ENCODE peak calls at places on chromosomes 12 and 14, in six cellular contexts. One of them, this sample, is unnamed.

GRCh38 chr12:26127404-26127803 is 2.6 kb upstream of the BHLHE41 start:
- DNase-seq in GM23338: no peak
- DNase-seq in lung: no peak
- DNase-seq in RWPE1: no peak
- DNase-seq in epithelial cell of esophagus: no peak
- DNase-seq in kidney epithelial cell: no peak
- DNase-seq in this sample: no peak

GRCh38 chr12:39780527-39781446 is 161.2 kb upstream of the ABCD2 start:
- DNase-seq in GM23338: no peak
- DNase-seq in lung: no peak
- DNase-seq in RWPE1: no peak
- DNase-seq in epithelial cell of esophagus: no peak
- DNase-seq in kidney epithelial cell: no peak
- DNase-seq in this sample: no peak

GRCh38 chr12:3728686-3729085 is 24.2 kb downstream of the CRACR2A start:
- DNase-seq in GM23338: no peak
- DNase-seq in lung: peak; percentile 36
- DNase-seq in RWPE1: no peak
- DNase-seq in epithelial cell of esophagus: no peak
- DNase-seq in kidney epithelial cell: no peak
- DNase-seq in this sample: no peak

GRCh38 chr12:40002178-40003169 is 103.4 kb downstream of the SLC2A13 start:
- DNase-seq in GM23338: no peak
- DNase-seq in lung: no peak
- DNase-seq in RWPE1: no peak
- DNase-seq in epithelial cell of esophagus: no peak
- DNase-seq in kidney epithelial cell: peak; percentile 19
- DNase-seq in this sample: peak; percentile 34

GRCh38 chr14:99524804-99525698 is 43.8 kb downstream of the CCNK start:
- DNase-seq in GM23338: peak; percentile 65
- DNase-seq in lung: no peak
- DNase-seq in RWPE1: peak; percentile 57
- DNase-seq in epithelial cell of esophagus: peak; percentile 60
- DNase-seq in kidney epithelial cell: no peak
- DNase-seq in this sample: peak; percentile 35

GRCh38 chr12:92076106-92076505 is 69.5 kb downstream of the BTG1 start:
- DNase-seq in GM23338: no peak
- DNase-seq in lung: no peak
- DNase-seq in RWPE1: no peak
- DNase-seq in epithelial cell of esophagus: no peak
- DNase-seq in kidney epithelial cell: no peak
- DNase-seq in this sample: no peak

GRCh38 chr14:99213101-99213500 is 58.9 kb downstream of the BCL11B start:
- DNase-seq in GM23338: no peak
- DNase-seq in lung: no peak
- DNase-seq in RWPE1: no peak
- DNase-seq in epithelial cell of esophagus: no peak
- DNase-seq in kidney epithelial cell: no peak
- DNase-seq in this sample: no peak

GRCh38 chr14:89543420-89543790 is 126.4 kb upstream of the FOXN3 start:
- DNase-seq in GM23338: peak; percentile 58
- DNase-seq in lung: no peak
- DNase-seq in RWPE1: no peak
- DNase-seq in epithelial cell of esophagus: no peak
- DNase-seq in kidney epithelial cell: no peak
- DNase-seq in this sample: no peak

GRCh38 chr12:55842681-55843429 is at the start of gene MMP19:
- DNase-seq in GM23338: peak; percentile 74
- DNase-seq in lung: no peak
- DNase-seq in RWPE1: peak; percentile 68
- DNase-seq in epithelial cell of esophagus: peak; percentile 72
- DNase-seq in kidney epithelial cell: no peak
- DNase-seq in this sample: no peak

GRCh38 chr12:132275110-132275531 is 54.3 kb downstream of the GALNT9 start:
- DNase-seq in GM23338: peak; percentile 78
- DNase-seq in lung: no peak
- DNase-seq in RWPE1: peak; percentile 78
- DNase-seq in epithelial cell of esophagus: no peak
- DNase-seq in kidney epithelial cell: no peak
- DNase-seq in this sample: peak; percentile 68

GRCh38 chr12:124776126-124776513 is 87.5 kb downstream of the SCARB1 start:
- DNase-seq in GM23338: no peak
- DNase-seq in lung: no peak
- DNase-seq in RWPE1: no peak
- DNase-seq in epithelial cell of esophagus: no peak
- DNase-seq in kidney epithelial cell: no peak
- DNase-seq in this sample: no peak

GRCh38 chr12:126156806-126157574 is 1091.8 kb downstream of the AACS start:
- DNase-seq in GM23338: peak; percentile 16
- DNase-seq in lung: no peak
- DNase-seq in RWPE1: no peak
- DNase-seq in epithelial cell of esophagus: no peak
- DNase-seq in kidney epithelial cell: no peak
- DNase-seq in this sample: no peak

GRCh38 chr12:121718653-121719239 is 6.2 kb downstream of the TMEM120B start:
- DNase-seq in GM23338: no peak
- DNase-seq in lung: no peak
- DNase-seq in RWPE1: no peak
- DNase-seq in epithelial cell of esophagus: peak; percentile 39
- DNase-seq in kidney epithelial cell: no peak
- DNase-seq in this sample: no peak

GRCh38 chr12:4252595-4252994 is 21.0 kb upstream of the CCND2 start:
- DNase-seq in GM23338: peak; percentile 53
- DNase-seq in lung: no peak
- DNase-seq in RWPE1: no peak
- DNase-seq in epithelial cell of esophagus: no peak
- DNase-seq in kidney epithelial cell: no peak
- DNase-seq in this sample: no peak

GRCh38 chr12:9881988-9882387 is 699 bp downstream of the KLRF2 start:
- DNase-seq in GM23338: no peak
- DNase-seq in lung: no peak
- DNase-seq in RWPE1: no peak
- DNase-seq in epithelial cell of esophagus: no peak
- DNase-seq in kidney epithelial cell: no peak
- DNase-seq in this sample: no peak

GRCh38 chr12:89243786-89244185 is 108.5 kb downstream of the DUSP6 start:
- DNase-seq in GM23338: no peak
- DNase-seq in lung: no peak
- DNase-seq in RWPE1: no peak
- DNase-seq in epithelial cell of esophagus: peak; percentile 67
- DNase-seq in kidney epithelial cell: no peak
- DNase-seq in this sample: no peak

GRCh38 chr12:124654666-124655316 is 87.4 kb upstream of the NCOR2 start:
- DNase-seq in GM23338: no peak
- DNase-seq in lung: peak; percentile 64
- DNase-seq in RWPE1: no peak
- DNase-seq in epithelial cell of esophagus: no peak
- DNase-seq in kidney epithelial cell: no peak
- DNase-seq in this sample: peak; percentile 73

GRCh38 chr12:89183985-89184435 is 168.3 kb downstream of the DUSP6 start:
- DNase-seq in GM23338: no peak
- DNase-seq in lung: peak; percentile 59
- DNase-seq in RWPE1: no peak
- DNase-seq in epithelial cell of esophagus: peak; percentile 79
- DNase-seq in kidney epithelial cell: no peak
- DNase-seq in this sample: no peak

DNA sequence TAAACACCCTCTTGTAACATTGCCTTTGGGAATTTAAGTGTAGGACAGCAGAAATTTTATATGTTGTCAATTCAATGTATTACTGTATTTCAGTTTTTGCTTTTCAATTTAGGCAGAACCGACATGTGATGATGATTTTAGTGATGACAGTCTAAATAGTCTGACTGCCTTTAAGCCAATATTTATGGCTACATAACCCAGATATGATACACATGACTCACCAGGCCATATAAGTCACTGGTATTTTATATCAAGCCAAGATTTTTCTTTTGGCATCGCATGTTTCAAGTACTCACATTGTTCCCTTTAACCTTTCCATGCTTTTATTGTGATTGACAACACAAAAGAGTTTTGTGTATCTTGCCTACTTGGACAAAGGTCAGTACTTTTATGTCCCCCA is 13.6 kb upstream of the PPM1A start:
- DNase-seq in GM23338: no peak
- DNase-seq in lung: no peak
- DNase-seq in RWPE1: no peak
- DNase-seq in epithelial cell of esophagus: no peak
- DNase-seq in kidney epithelial cell: no peak
- DNase-seq in this sample: no peak
- TF ChIP-seq CTCF in GM23338: no peak
- TF ChIP-seq CTCF in lung: no peak
- TF ChIP-seq CTCF in RWPE1: no peak
- TF ChIP-seq CTCF in epithelial cell of esophagus: no peak
- TF ChIP-seq CTCF in kidney epithelial cell: no peak
- TF ChIP-seq CTCF in this sample: no peak

DNA sequence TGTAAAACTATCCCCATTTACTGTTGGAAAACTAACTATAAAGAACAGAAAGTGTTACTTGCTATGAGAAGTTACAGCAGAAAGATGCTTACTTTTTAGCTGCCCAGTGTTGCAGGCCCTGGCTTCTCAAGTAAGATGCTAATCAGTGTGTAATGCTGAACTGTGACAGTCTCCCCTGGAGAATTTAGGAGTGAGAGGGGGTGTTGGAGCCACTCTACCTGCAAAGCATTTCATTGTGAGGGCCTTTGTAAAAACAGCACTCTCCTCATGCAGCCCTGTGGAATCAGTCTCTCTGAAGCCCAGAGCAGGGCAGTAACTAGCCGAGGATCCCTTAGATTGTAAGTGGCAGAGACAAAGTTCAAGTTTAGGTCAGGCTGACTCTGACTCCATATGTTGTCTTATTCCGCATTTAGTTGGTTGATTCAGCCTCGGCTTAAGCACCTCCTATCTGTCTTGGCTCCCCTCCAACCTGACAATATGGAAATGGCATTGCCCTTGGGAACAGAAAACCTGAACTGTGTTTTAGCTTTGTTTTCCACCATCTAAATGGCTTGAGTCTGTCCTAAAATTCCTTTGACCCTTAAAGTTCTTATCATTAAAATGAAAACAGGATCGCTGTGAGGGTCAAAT is 141.3 kb downstream of the PRKCH start:
- DNase-seq in GM23338: no peak
- DNase-seq in lung: no peak
- DNase-seq in RWPE1: peak; percentile 70
- DNase-seq in epithelial cell of esophagus: peak; percentile 77
- DNase-seq in kidney epithelial cell: no peak
- DNase-seq in this sample: no peak
- TF ChIP-seq CTCF in GM23338: no peak
- TF ChIP-seq CTCF in lung: no peak
- TF ChIP-seq CTCF in RWPE1: no peak
- TF ChIP-seq CTCF in epithelial cell of esophagus: no peak
- TF ChIP-seq CTCF in kidney epithelial cell: no peak
- TF ChIP-seq CTCF in this sample: no peak

DNA sequence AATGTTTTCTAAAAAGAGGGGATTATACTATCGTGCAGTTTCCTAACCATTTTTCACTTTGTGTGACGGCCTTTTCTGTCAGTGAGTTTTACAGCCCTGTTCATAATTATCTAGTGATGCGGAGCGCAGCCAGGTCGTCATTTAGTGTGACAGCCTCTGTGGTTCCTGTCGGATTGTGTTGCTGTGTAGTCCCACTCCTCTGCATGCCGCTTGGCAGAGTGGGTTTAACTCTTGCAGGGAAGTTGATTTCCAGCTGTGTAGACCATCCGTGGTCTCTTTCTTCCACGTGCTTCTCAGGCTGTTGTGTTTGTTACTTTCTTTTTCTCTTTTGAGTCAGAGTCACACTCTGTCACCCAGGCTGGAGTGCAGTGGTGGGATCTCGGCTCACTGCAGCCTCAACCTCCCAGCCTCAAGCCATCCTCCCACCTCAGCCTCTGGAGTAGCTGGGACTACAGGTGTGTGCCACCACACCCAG is 8.6 kb downstream of the RAN start:
- DNase-seq in GM23338: no peak
- DNase-seq in lung: no peak
- DNase-seq in RWPE1: no peak
- DNase-seq in epithelial cell of esophagus: no peak
- DNase-seq in kidney epithelial cell: no peak
- DNase-seq in this sample: no peak
- TF ChIP-seq CTCF in GM23338: no peak
- TF ChIP-seq CTCF in lung: no peak
- TF ChIP-seq CTCF in RWPE1: no peak
- TF ChIP-seq CTCF in epithelial cell of esophagus: no peak
- TF ChIP-seq CTCF in kidney epithelial cell: no peak
- TF ChIP-seq CTCF in this sample: no peak

GRCh38 chr12:17278946-17279345 is 673.0 kb upstream of the LMO3 start:
- DNase-seq in GM23338: peak; percentile 26
- DNase-seq in lung: no peak
- DNase-seq in RWPE1: peak; percentile 1
- DNase-seq in epithelial cell of esophagus: peak; percentile 19
- DNase-seq in kidney epithelial cell: no peak
- DNase-seq in this sample: no peak
- TF ChIP-seq CTCF in GM23338: peak; percentile 64
- TF ChIP-seq CTCF in lung: no peak
- TF ChIP-seq CTCF in RWPE1: no peak
- TF ChIP-seq CTCF in epithelial cell of esophagus: peak; percentile 48
- TF ChIP-seq CTCF in kidney epithelial cell: peak; percentile 34
- TF ChIP-seq CTCF in this sample: no peak

DNA sequence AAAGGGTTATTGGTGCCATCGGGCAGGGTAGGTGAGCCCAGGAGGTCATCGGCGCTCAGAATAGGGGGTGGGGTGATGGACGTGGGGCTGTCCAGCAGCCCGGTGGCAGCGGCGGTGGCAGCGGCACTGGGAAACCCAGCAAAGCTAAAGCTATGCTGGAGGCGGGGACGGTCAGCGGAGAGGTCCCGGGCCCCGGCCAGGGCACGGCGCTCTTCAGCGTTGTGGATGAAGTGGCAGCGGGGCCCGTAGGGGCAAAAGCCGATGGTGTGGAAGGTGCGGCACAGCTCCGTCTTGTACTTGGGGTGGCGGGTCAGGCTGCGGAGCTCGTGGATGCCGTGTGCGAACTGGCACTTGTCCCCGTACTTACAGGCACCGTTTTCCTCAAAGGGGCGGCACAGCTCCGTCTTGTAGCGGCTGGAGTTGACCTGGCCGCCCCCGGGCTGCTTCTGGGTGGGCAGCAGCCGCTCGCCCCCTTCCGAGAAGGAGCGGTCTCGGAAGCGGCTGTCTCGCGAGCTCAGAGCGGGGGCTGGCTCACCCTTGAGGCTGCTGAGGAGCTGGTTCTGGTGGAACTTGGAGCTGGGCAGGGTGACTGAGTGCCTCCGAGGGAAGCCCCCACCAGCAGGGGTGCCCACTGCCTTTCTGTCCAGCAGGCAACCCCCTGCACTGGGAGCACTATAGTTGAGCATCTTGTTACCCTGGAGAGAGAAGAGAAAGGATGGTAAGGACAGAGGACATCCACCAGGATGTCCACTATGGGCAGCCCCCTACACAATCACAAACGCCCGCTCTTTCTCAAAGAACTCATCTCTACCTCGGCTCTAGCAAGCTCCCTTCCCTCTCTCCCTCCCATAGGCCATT is 2.8 kb downstream of the ZFP36L1 start:
- DNase-seq in GM23338: peak; percentile 18
- DNase-seq in lung: no peak
- DNase-seq in RWPE1: no peak
- DNase-seq in epithelial cell of esophagus: no peak
- DNase-seq in kidney epithelial cell: no peak
- DNase-seq in this sample: peak; percentile 24
- TF ChIP-seq CTCF in GM23338: no peak
- TF ChIP-seq CTCF in lung: no peak
- TF ChIP-seq CTCF in RWPE1: no peak
- TF ChIP-seq CTCF in epithelial cell of esophagus: no peak
- TF ChIP-seq CTCF in kidney epithelial cell: no peak
- TF ChIP-seq CTCF in this sample: no peak